ENCODE peak calls at places on chromosomes 13 and 19, in five cellular contexts. T is tibial nerve; Q is CD4-positive, alpha-beta T cell; S is thyroid gland; U is right atrium auricular region. O is an unnamed sample. For H3K27me3, the result is how much of the 10 kb centered on the place peaks cover.

GRCh38 chr19:40467007-40467565 is 285 bp downstream of the SPTBN4 start:
- DNase-seq in U (no peak), Q (no peak), S (no peak), T (no peak), O (no peak)

GRCh38 chr19:409006-409514 is at the start of gene C2CD4C:
- DNase-seq in S (no peak), Q (no peak), T (peak), U (no peak), O (no peak)

GRCh38 chr13:30111810-30112209 is 195.5 kb downstream of the KATNAL1 start:
- DNase-seq in U (no peak), Q (no peak), T (no peak), S (no peak), O (no peak)

GRCh38 chr19:52307275-52307674 is 10.3 kb downstream of the ZNF480 start:
- DNase-seq in U (no peak), S (no peak), T (no peak), Q (no peak), O (no peak)

GRCh38 chr13:43495732-43496131 is 291.0 kb downstream of the ENOX1 start:
- DNase-seq in Q (no peak), S (no peak), T (no peak), U (no peak), O (no peak)

GRCh38 chr19:42316223-42317211 is 3.4 kb downstream of the TMEM145 start:
- DNase-seq in Q (no peak), S (no peak), T (no peak), U (no peak), O (no peak)

GRCh38 chr19:8147579-8147978 is 1.8 kb downstream of the FBN3 start:
- DNase-seq in U (no peak), Q (no peak), T (no peak), S (peak), O (no peak)

GRCh38 chr19:58557253-58558065 is 952 bp downstream of the UBE2M start:
- DNase-seq in Q (no peak), T (no peak), S (no peak), U (no peak), O (no peak)

GRCh38 chr19:40280608-40281221 is 4.4 kb downstream of the AKT2 start:
- DNase-seq in U (no peak), S (peak), T (no peak), Q (no peak), O (no peak)

GRCh38 chr19:38030681-38031422 is 123.8 kb downstream of the SIPA1L3 start:
- DNase-seq in U (no peak), T (no peak), Q (no peak), S (peak), O (no peak)

GRCh38 chr19:10454267-10454666 is 33.9 kb downstream of the PDE4A start:
- DNase-seq in Q (no peak), T (no peak), U (no peak), S (no peak), O (no peak)

GRCh38 chr13:51298812-51299211 is 40.7 kb upstream of the SERPINE3 start:
- DNase-seq in T (no peak), S (no peak), Q (no peak), U (no peak), O (no peak)

GRCh38 chr13:33355470-33355869 is 69.9 kb upstream of the STARD13 start:
- DNase-seq in U (no peak), T (no peak), S (no peak), Q (no peak), O (no peak)

GRCh38 chr19:2254052-2254872 is 2.0 kb downstream of the JSRP1 start:
- DNase-seq in S (no peak), T (no peak), U (no peak), Q (no peak), O (no peak)

GRCh38 chr13:103799028-103799427 is 732.8 kb upstream of the SLC10A2 start:
- DNase-seq in T (no peak), S (no peak), Q (no peak), U (no peak), O (no peak)

GRCh38 chr13:36192166-36192565 is 22.2 kb downstream of the SOHLH2 start:
- DNase-seq in S (no peak), T (no peak), Q (no peak), U (no peak), O (no peak)

GRCh38 chr19:17681505-17682125 is 6.5 kb downstream of the UNC13A start:
- DNase-seq in U (no peak), T (no peak), Q (no peak), S (no peak), O (no peak)

GRCh38 chr13:114067886-114068722 is 64.3 kb downstream of the RASA3 start:
- DNase-seq in U (no peak), Q (peak), S (no peak), T (peak), O (no peak)

GRCh38 chr19:54114340-54114826 is 1.1 kb downstream of the TFPT start:
- DNase-seq in Q (peak), T (no peak), U (no peak), S (peak), O (peak)

GRCh38 chr19:34711890-34712289 is 22.2 kb upstream of the ZNF181 start:
- DNase-seq in U (no peak), T (no peak), Q (no peak), S (no peak), O (no peak)

GRCh38 chr19:12720851-12721655 is 2.7 kb downstream of the TNPO2 start:
- DNase-seq in U (no peak), T (no peak), Q (no peak), S (peak), O (no peak)

GRCh38 chr19:36225219-36225892 is 10.4 kb downstream of the ZNF146 start:
- DNase-seq in Q (no peak), S (no peak), T (no peak), U (no peak), O (peak)

GRCh38 chr13:99960663-99961440 is 10.7 kb downstream of the ZIC5 start:
- DNase-seq in Q (no peak), T (no peak), S (no peak), U (no peak), O (no peak)

GRCh38 chr13:99961634-99962033 is 9.9 kb downstream of the ZIC5 start:
- DNase-seq in U (no peak), T (no peak), S (no peak), Q (no peak), O (no peak)

GRCh38 chr13:99959538-99960230 is 11.9 kb downstream of the ZIC5 start:
- DNase-seq in S (no peak), T (no peak), U (no peak), Q (no peak), O (no peak)

GRCh38 chr13:99963832-99964339 is 7.7 kb downstream of the ZIC5 start:
- DNase-seq in T (no peak), Q (no peak), U (no peak), S (no peak), O (no peak)

DNA sequence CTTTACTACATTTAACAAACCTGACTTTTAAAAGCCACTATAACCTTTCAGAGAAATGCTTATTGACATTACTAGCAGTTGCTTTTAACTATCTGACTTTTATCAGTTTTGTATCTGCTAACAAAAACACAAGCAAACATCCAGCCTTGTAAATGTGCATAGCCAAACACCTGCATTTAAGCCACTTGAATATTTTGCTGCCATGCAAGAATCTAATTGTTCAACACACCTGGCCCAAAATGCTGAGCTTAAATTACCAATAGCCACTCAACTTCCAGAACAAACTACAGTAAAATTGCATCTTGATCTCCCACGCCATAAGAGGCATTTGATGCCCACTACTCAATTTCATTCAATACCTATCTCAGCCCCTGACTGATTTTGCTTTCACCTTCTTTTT is 9.3 kb downstream of the ZIC5 start:
- DNase-seq in T (no peak), U (no peak), S (no peak), Q (no peak), O (no peak)
- H3K27me3 ChIP-seq in T (half or more), U (half or more), S (half or more), Q (half or more), O (half or more)

GRCh38 chr13:23044906-23045305 is 135.9 kb upstream of the SGCG start:
- DNase-seq in S (no peak), Q (no peak), T (no peak), U (no peak), O (peak)
- H3K27me3 ChIP-seq in S (under half), Q (under half), T (under half), U (under half), O (under half)

DNA sequence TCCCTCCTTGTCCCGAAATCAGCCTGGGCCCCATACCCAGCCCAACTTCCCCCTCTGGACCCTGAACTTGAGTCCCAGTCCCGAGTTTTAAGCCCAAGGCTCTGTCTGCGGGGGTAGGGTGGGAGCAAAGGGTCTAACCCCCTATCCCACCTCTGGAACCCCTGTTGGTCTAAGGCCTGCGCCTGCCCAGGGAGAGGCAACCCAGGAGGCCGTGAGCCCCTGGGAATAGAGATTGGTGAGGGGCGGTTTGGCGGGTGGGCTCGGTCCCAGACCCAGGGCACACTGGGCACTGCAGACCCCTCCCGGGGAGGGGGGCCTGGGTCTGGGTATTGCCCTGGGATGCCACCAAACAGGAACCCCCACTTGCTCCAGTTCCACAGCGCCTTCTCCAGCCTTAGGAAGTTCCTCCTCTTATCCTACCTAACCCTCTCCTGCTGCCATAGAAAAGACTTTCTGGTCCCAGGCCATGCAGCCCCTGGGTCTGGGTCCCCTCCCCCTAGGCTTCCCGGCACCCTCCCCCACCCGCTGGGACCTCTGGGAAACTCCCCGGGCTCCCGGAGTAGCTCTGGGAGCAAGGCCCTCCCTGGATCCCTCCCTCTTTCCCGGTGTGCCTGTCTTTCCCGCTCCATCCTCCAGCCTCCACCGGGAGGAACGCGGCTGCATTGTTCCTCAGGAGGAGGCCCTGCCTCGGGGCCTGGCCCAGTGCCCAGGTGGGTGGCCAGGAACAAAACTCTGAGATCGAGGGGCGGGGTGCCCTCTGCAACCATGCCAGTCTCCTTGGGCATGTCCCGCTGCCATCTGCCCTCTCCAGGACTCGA is 33.6 kb upstream of the NANOS3 start:
- DNase-seq in T (no peak), U (no peak), Q (no peak), S (peak), O (peak)
- H3K27me3 ChIP-seq in T (under half), U (under half), Q (under half), S (under half), O (under half)

GRCh38 chr13:99922631-99923404 is 48.7 kb downstream of the ZIC5 start:
- DNase-seq in Q (no peak), T (no peak), U (no peak), S (no peak), O (no peak)
- H3K27me3 ChIP-seq in Q (under half), T (under half), U (under half), S (under half), O (under half)

GRCh38 chr13:112720251-112720650 is 30.4 kb downstream of the ATP11A start:
- DNase-seq in U (no peak), Q (no peak), T (no peak), S (no peak), O (no peak)
- H3K27me3 ChIP-seq in U (under half), Q (under half), T (under half), S (under half), O (under half)

DNA sequence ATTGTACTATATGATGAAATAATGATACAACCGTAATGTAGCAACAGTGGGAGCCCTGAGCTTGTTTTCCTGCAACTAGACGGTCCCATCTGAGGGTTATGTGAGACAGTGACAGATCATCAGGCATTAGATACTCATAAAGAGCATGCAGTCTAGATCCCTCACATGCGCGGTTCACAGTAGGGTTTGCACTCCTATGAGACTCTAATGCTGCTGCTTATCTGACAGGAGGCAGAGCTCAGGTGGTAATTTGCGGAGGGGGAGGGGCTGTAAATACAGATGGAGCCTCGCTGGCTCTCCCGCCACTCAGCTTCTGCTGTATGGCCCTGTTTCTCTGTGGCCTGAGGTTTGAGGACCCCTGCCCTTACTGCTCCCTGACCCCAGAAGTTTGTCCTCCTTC is 13.7 kb downstream of the EPHX3 start:
- DNase-seq in S (no peak), U (no peak), Q (no peak), T (no peak), O (no peak)
- H3K27me3 ChIP-seq in S (under half), U (under half), Q (under half), T (under half), O (under half)

GRCh38 chr19:48394331-48395169 is 1.1 kb downstream of the GRIN2D start:
- DNase-seq in U (no peak), Q (no peak), T (no peak), S (no peak), O (no peak)
- H3K27me3 ChIP-seq in U (under half), Q (under half), T (half or more), S (under half), O (under half)